ENCODE peak calls at places on chromosomes 13 and 19, in five cellular contexts. G is H1, L is HepG2, W is GM12878, A is K562. B is an unnamed sample.

GRCh38 chr19:33906578-33907335 is 110.1 kb downstream of the KCTD15 start:
- DNase-seq in A (no peak), W (no peak), L (peak), G (no peak), B (peak)

GRCh38 chr13:69108486-69108885 is 999.1 kb upstream of the ATXN8OS start:
- DNase-seq in W (no peak), L (no peak), G (no peak), A (no peak), B (peak)

GRCh38 chr19:47106819-47107200 is 6.8 kb downstream of the ZC3H4 start:
- DNase-seq in W (no peak), G (no peak), A (peak), L (no peak), B (no peak)

GRCh38 chr13:72403396-72404010 is 323.9 kb downstream of the MZT1 start:
- DNase-seq in L (no peak), A (no peak), W (no peak), G (no peak), B (no peak)

GRCh38 chr13:43786766-43787517 is at the start of gene ENOX1:
- DNase-seq in G (no peak), A (no peak), L (no peak), W (no peak), B (peak)

GRCh38 chr19:50377051-50377441 is 789 bp downstream of the NR1H2 start:
- DNase-seq in G (no peak), A (peak), W (no peak), L (peak), B (peak)

GRCh38 chr13:111165189-111165588 is 50.1 kb downstream of the ARHGEF7 start:
- DNase-seq in G (no peak), A (no peak), L (no peak), W (no peak), B (no peak)

GRCh38 chr13:78339927-78340326 is 263.4 kb downstream of the POU4F1 start:
- DNase-seq in A (no peak), L (no peak), G (no peak), W (no peak), B (no peak)

GRCh38 chr13:112444001-112444311 is 67.8 kb downstream of the SPACA7 start:
- DNase-seq in G (peak), W (no peak), L (peak), A (peak), B (peak)

GRCh38 chr19:55066107-55066709 is 3.3 kb upstream of the RDH13 start:
- DNase-seq in W (no peak), G (no peak), L (no peak), A (peak), B (no peak)
- TF ChIP-seq KDM1A in W (no peak), G (no peak), L (peak), A (peak), B (no peak)

DNA sequence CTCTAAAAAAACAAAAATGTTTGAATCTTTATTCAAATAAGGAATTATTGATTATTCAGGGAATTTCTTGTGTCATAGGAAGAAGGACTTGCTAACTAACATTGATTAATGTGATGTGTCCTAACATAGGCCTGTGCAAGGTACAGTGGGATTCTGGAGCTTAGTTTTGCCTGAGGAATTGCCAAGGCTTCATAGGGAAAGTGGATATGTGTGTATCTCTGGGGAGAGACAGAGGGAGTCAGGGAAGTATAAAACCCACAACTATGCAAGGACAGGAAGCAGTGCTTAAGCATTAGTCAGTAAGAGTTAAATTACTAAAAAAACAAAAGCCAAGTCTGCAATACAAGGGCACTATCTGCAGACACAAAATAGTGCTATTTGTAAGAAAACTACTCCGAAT is 59.6 kb downstream of the WDFY2 start:
- DNase-seq in L (peak), G (no peak), W (no peak), A (no peak), B (peak)
- TF ChIP-seq KDM1A in L (no peak), G (no peak), W (no peak), A (no peak), B (no peak)

GRCh38 chr19:10836478-10837325 is 690 bp upstream of the TMED1 start:
- DNase-seq in L (no peak), W (no peak), A (peak), G (no peak), B (peak)
- TF ChIP-seq KDM1A in L (no peak), W (no peak), A (peak), G (peak), B (no peak)

GRCh38 chr19:35871611-35872010 is 3.2 kb downstream of the APLP1 start:
- DNase-seq in G (no peak), A (no peak), L (no peak), W (no peak), B (no peak)

GRCh38 chr19:35870798-35871197 is 2.4 kb downstream of the APLP1 start:
- DNase-seq in A (no peak), G (no peak), W (no peak), L (no peak), B (no peak)

GRCh38 chr19:35868172-35868822 is at the start of gene APLP1:
- DNase-seq in G (no peak), A (peak), L (peak), W (no peak), B (peak)

GRCh38 chr19:35868823-35869326 is 501 bp downstream of the APLP1 start:
- DNase-seq in L (no peak), A (no peak), G (no peak), W (no peak), B (no peak)

GRCh38 chr19:35869327-35870123 is 1.2 kb downstream of the APLP1 start:
- DNase-seq in L (peak), W (no peak), A (peak), G (peak), B (peak)
- TF ChIP-seq KDM1A in L (no peak), W (no peak), A (no peak), G (no peak), B (no peak)

B was measured in A549.